ENCODE peak calls at places on chromosomes 16 and 17, in ten cellular contexts. N is activated CD4-positive, alpha-beta T cell treated with anti-CD3 and anti-CD28 coated beads for 48 hours; W is activated CD4-positive, alpha-beta memory T cell treated with anti-CD3 and anti-CD28 coated beads, Interleukin-2, amount 10 ng/mL, durations not matched to agents 7 days and 5 days; J is hippocampal formation; T is iPS-NIHi11; U is aorta; Y is naive thymus-derived CD8-positive, alpha-beta T cell; S is posterior vena cava; Z is effector memory CD4-positive, alpha-beta T cell; B is stimulated activated CD8-positive, alpha-beta memory T cell treated with anti-CD3 and anti-CD28 coated beads, Interleukin-12 subunit alpha, Interleukin-12 subunit beta, amount 100 ng/mL, for 4 hours. K is an unnamed sample.
A peak's percentile ranks its signal among the peaks of the same experiment; 100 is the strongest.

GRCh38 chr17:18318122-18318521 is 3.0 kb downstream of the SMCR8 start:
- DNase-seq in W (no peak), T (no peak), Z (no peak), U (no peak), B (no peak), N (no peak), S (no peak), Y (no peak), J (no peak), K (no peak)

GRCh38 chr16:56675685-56676210 is 6.1 kb downstream of the MT1H start:
- DNase-seq in Z (no peak), J (no peak), U (no peak), N (peak; percentile 68), T (no peak), B (peak; percentile 40), W (peak; percentile 60), Y (peak; percentile 56), S (peak; percentile 69), K (peak; percentile 30)

GRCh38 chr17:55601874-55602364 is 90.7 kb upstream of the SMIM36 start:
- DNase-seq in J (no peak), T (peak; percentile 50), Y (no peak), Z (no peak), N (peak; percentile 13), U (no peak), W (no peak), B (no peak), S (no peak), K (no peak)

GRCh38 chr17:31509095-31509804 is 117.8 kb downstream of the RAB11FIP4 start:
- DNase-seq in T (no peak), W (peak; percentile 41), S (no peak), N (peak; percentile 38), Z (no peak), Y (no peak), B (no peak), U (no peak), J (no peak), K (no peak)

GRCh38 chr16:69839240-69839688 is 77.1 kb downstream of the WWP2 start:
- DNase-seq in U (no peak), S (no peak), B (no peak), J (peak; percentile 13), N (no peak), Y (no peak), W (no peak), Z (no peak), T (no peak), K (no peak)

GRCh38 chr16:50279142-50279865 is 13.0 kb downstream of the ADCY7 start:
- DNase-seq in Z (no peak), W (no peak), N (no peak), T (peak; percentile 9), S (peak; percentile 88), U (peak; percentile 89), J (peak; percentile 33), B (no peak), Y (no peak), K (no peak)

GRCh38 chr16:51870460-51870859 is 676.5 kb downstream of the TOX3 start:
- DNase-seq in B (no peak), Z (no peak), W (no peak), J (no peak), S (no peak), N (no peak), T (no peak), U (no peak), Y (no peak), K (no peak)

GRCh38 chr17:81193470-81194224 is 27.6 kb upstream of the AATK start:
- DNase-seq in S (no peak), U (no peak), T (no peak), B (no peak), Z (no peak), J (no peak), N (no peak), W (no peak), Y (no peak), K (no peak)

GRCh38 chr16:50599494-50599893 is 51.3 kb downstream of the NKD1 start:
- DNase-seq in N (no peak), Y (no peak), T (no peak), S (no peak), B (no peak), J (no peak), U (no peak), W (no peak), Z (no peak), K (no peak)

GRCh38 chr17:40443988-40444899 is 994 bp downstream of the IGFBP4 start:
- DNase-seq in B (no peak), S (no peak), Z (peak; percentile 4), U (peak; percentile 49), W (peak; percentile 27), Y (peak; percentile 15), N (peak; percentile 21), J (no peak), T (no peak), K (no peak)

GRCh38 chr17:70901870-70902269 is 732.5 kb downstream of the KCNJ2 start:
- DNase-seq in T (no peak), W (no peak), U (no peak), S (no peak), N (no peak), B (no peak), Y (no peak), J (no peak), Z (no peak), K (no peak)

GRCh38 chr17:31319253-31319661 is 2.2 kb downstream of the EVI2A start:
- DNase-seq in Z (no peak), W (no peak), Y (peak; percentile 60), N (no peak), U (no peak), T (no peak), S (no peak), B (no peak), J (no peak), K (no peak)